ENCODE peak calls at places on chromosome 16, in four cellular contexts. P is GM12864, D is H7, Q is suprapubic skin. V is an unnamed sample.

GRCh38 chr16:27406729-27407128 is 4.8 kb downstream of the IL21R start:
- DNase-seq in P (no peak), D (no peak), Q (no peak), V (no peak)

GRCh38 chr16:14668556-14669223 is 25.4 kb downstream of the PLA2G10 start:
- DNase-seq in P (no peak), D (no peak), Q (no peak), V (no peak)

GRCh38 chr16:380837-381787 is 666 bp downstream of the PGAP6 start:
- DNase-seq in P (no peak), D (peak), Q (no peak), V (no peak)

GRCh38 chr16:30609002-30609927 is 924 bp downstream of the ZNF689 start:
- DNase-seq in P (no peak), D (peak), Q (no peak), V (no peak)

GRCh38 chr16:14549789-14550153 is 80.3 kb downstream of the PARN start:
- DNase-seq in P (no peak), D (no peak), Q (no peak), V (no peak)

GRCh38 chr16:85304337-85304736 is 192.1 kb upstream of the CIBAR2 start:
- DNase-seq in P (no peak), D (no peak), Q (no peak), V (no peak)

GRCh38 chr16:58519707-58520106 is 4.4 kb downstream of the SETD6 start:
- DNase-seq in P (no peak), D (no peak), Q (no peak), V (no peak)

GRCh38 chr16:75080205-75081029 is 36.2 kb downstream of the LDHD start:
- DNase-seq in P (no peak), D (no peak), Q (no peak), V (no peak)

GRCh38 chr16:28042856-28043255 is 20.7 kb downstream of the GSG1L start:
- DNase-seq in P (no peak), D (no peak), Q (no peak), V (no peak)

GRCh38 chr16:24906199-24906808 is 60.5 kb downstream of the SLC5A11 start:
- DNase-seq in P (no peak), D (no peak), Q (no peak), V (no peak)

GRCh38 chr16:668519-669171 is 713 bp downstream of the RHOT2 start:
- DNase-seq in P (no peak), D (peak), Q (no peak), V (no peak)

GRCh38 chr16:75402821-75403475 is 30.4 kb downstream of the CFDP1 start:
- DNase-seq in P (no peak), D (peak), Q (no peak), V (no peak)

GRCh38 chr16:130533-131173 is 7.8 kb downstream of the NPRL3 start:
- DNase-seq in P (no peak), D (no peak), Q (no peak), V (no peak)

GRCh38 chr16:17211797-17212196 is 259.0 kb downstream of the XYLT1 start:
- DNase-seq in P (no peak), D (peak), Q (no peak), V (no peak)

GRCh38 chr16:85646358-85646907 is 33.3 kb downstream of the GSE1 start:
- DNase-seq in P (no peak), D (no peak), Q (no peak), V (no peak)

GRCh38 chr16:63983401-63983800 is 1138.5 kb downstream of the CDH11 start:
- DNase-seq in P (no peak), D (peak), Q (no peak), V (no peak)

GRCh38 chr16:84925092-84925772 is 86.1 kb downstream of the ZDHHC7 start:
- DNase-seq in P (peak), D (peak), Q (no peak), V (no peak)

GRCh38 chr16:8963010-8963824 is 489 bp downstream of the USP7 start:
- DNase-seq in P (no peak), D (peak), Q (no peak), V (no peak)

GRCh38 chr16:77569406-77569805 is 134.6 kb upstream of the ADAMTS18 start:
- DNase-seq in P (no peak), D (no peak), Q (no peak), V (no peak)

GRCh38 chr16:85210423-85211169 is 98.3 kb upstream of the CIBAR2 start:
- DNase-seq in P (no peak), D (no peak), Q (no peak), V (no peak)

GRCh38 chr16:56889206-56889605 is 24.2 kb downstream of the SLC12A3 start:
- DNase-seq in P (no peak), D (no peak), Q (no peak), V (no peak)

GRCh38 chr16:714558-715447 is at the start of gene METRN:
- DNase-seq in P (no peak), D (peak), Q (peak), V (no peak)

GRCh38 chr16:12171206-12171605 is 194.7 kb downstream of the SNX29 start:
- DNase-seq in P (no peak), D (no peak), Q (no peak), V (no peak)

GRCh38 chr16:57260294-57260929 is 15.4 kb downstream of the ARL2BP start:
- DNase-seq in P (no peak), D (peak), Q (peak), V (no peak)

GRCh38 chr16:20348365-20349185 is 3.9 kb downstream of the UMOD start:
- DNase-seq in P (no peak), D (peak), Q (no peak), V (no peak)

GRCh38 chr16:70157105-70157476 is 16.5 kb upstream of the CLEC18C start:
- DNase-seq in P (no peak), D (peak), Q (no peak), V (no peak)

GRCh38 chr16:66603537-66604375 is 748 bp upstream of the CMTM3 start:
- DNase-seq in P (no peak), D (peak), Q (no peak), V (no peak)

GRCh38 chr16:26816885-26817571 is 249.7 kb upstream of the C16orf82 start:
- DNase-seq in P (no peak), D (no peak), Q (no peak), V (no peak)

GRCh38 chr16:69417537-69418199 is 6.8 kb upstream of the CYB5B start:
- DNase-seq in P (no peak), D (peak), Q (no peak), V (no peak)

GRCh38 chr16:21100447-21100846 is 50.2 kb downstream of the DNAH3 start:
- DNase-seq in P (no peak), D (no peak), Q (no peak), V (no peak)

GRCh38 chr16:85833540-85833914 is 34.0 kb downstream of the COX4I1 start:
- DNase-seq in P (no peak), D (peak), Q (no peak), V (no peak)

GRCh38 chr16:87314990-87315420 is 2.2 kb downstream of the C16orf95 start:
- DNase-seq in P (no peak), D (no peak), Q (no peak), V (no peak)

GRCh38 chr16:72811867-72812266 is 236.1 kb downstream of the ZFHX3 start:
- DNase-seq in P (no peak), D (no peak), Q (no peak), V (no peak)

GRCh38 chr16:15607700-15608396 is 35.1 kb downstream of the MARF1 start:
- DNase-seq in P (no peak), D (no peak), Q (no peak), V (no peak)

GRCh38 chr16:16036359-16036792 is 87.0 kb downstream of the ABCC1 start:
- DNase-seq in P (no peak), D (no peak), Q (no peak), V (no peak)

GRCh38 chr16:84806256-84806889 is 13.4 kb upstream of the CRISPLD2 start:
- DNase-seq in P (no peak), D (peak), Q (no peak), V (no peak)

GRCh38 chr16:6160871-6161270 is 1063.3 kb upstream of the EEF2KMT start:
- DNase-seq in P (no peak), D (no peak), Q (no peak), V (no peak)

GRCh38 chr16:86761117-86761971 is 183.0 kb downstream of the FOXL1 start:
- DNase-seq in P (no peak), D (peak), Q (no peak), V (no peak)

GRCh38 chr16:4613636-4614570 is 785 bp downstream of the UBALD1 start:
- DNase-seq in P (no peak), D (peak), Q (no peak), V (no peak)

GRCh38 chr16:4612474-4612931 is 2.2 kb downstream of the UBALD1 start:
- DNase-seq in P (no peak), D (peak), Q (no peak), V (no peak)

GRCh38 chr16:4611337-4612023 is 3.2 kb downstream of the UBALD1 start:
- DNase-seq in P (no peak), D (peak), Q (no peak), V (no peak)

GRCh38 chr16:4614571-4615388 is at the start of gene UBALD1:
- DNase-seq in P (peak), D (peak), Q (peak), V (peak)

DNA sequence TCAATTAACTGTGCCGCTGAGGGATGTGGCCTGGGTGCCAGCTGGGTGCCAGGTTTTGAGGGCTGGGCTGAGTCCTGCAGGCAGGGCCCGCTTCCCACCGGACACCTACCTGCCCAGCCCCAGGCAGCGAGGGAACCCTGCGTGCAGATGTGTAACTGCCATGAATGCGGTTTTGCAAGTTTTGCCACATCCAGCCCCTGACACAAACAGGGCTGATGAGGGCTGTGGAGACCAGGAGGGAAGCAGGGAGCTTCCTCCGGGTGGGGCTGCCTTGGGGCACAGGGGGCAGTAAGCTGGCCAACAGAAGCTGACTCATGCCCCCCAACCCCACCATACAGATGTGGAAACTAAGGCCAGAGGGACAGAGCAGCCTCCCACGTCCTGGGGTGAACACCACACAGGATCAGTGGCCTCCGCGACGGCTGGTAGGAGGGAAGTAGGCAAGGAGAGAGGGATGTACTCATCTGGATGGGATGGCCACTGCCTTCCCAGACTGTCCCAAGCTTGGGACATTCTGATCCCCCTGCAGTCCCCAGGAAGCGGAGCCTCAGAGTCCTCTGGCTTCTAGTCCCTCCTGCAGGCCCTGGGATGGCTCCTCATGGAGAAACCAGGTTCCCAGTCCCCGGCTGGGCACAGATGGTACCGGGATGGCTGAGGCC is 1.6 kb downstream of the UBALD1 start:
- DNase-seq in P (no peak), D (peak), Q (no peak), V (no peak)
- H3K4me3 ChIP-seq in P (peak), D (peak), Q (peak), V (peak)

GRCh38 chr16:89506113-89506504 is 2.1 kb upstream of the SPG7 start:
- DNase-seq in P (no peak), D (no peak), Q (no peak), V (no peak)
- H3K4me3 ChIP-seq in P (peak), D (no peak), Q (no peak), V (no peak)

DNA sequence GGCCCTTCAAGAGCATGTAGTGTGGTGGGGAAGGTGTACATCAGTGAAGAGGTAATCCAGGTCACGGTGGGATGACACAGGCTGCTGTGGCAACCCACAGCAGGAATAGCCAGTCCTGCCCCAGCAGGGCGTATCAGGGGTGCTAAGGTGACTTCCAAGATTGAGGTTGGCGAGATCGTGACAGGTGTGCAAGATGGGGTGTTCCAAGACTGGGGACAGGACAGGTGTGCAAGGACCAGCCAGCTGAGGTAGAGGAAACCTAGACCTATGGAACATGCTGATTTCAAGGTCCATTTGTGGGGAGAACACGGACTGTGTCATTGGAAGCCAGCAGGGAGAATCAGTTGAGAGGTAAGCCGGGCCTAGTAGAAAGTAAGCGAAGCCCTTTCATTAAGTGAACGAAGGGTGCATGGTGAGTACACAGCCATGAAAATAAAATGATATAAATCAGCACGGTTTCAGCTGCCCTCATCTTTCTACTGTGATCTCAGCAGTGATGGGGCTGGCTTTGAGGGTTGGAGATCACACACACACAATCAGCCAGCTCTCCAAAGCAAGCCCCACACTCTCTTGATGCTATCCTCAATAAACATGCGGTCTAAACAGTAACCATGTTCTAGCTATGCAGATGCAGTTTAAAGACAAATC is 497.0 kb downstream of the WWOX start:
- DNase-seq in P (no peak), D (no peak), Q (no peak), V (no peak)
- H3K4me3 ChIP-seq in P (no peak), D (no peak), Q (no peak), V (no peak)

GRCh38 chr16:83705856-83706255 is 101.9 kb upstream of the HSBP1 start:
- DNase-seq in P (no peak), D (no peak), Q (peak), V (no peak)
- H3K4me3 ChIP-seq in P (no peak), D (no peak), Q (no peak), V (no peak)

DNA sequence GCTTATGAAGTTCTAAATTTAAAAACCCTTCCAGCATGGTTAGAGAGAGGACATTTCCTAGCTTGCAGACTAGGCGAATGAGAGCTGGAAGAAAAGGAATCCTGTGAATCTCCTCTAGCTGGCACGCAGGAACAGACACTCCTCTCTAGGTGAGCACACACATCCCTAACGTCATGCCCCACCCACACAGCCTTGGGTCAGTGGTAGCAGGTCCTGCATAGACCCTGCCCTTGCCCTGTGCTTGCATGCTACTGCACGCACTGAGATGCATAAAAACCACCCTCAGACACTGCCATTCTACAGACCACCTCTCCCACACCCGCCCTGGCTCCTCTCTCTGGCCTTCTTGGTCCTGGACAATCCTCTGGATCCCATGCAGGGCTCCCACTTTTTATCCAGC is 23.5 kb downstream of the CES1 start:
- DNase-seq in P (no peak), D (peak), Q (peak), V (no peak)
- H3K4me3 ChIP-seq in P (no peak), D (no peak), Q (no peak), V (no peak)

DNA sequence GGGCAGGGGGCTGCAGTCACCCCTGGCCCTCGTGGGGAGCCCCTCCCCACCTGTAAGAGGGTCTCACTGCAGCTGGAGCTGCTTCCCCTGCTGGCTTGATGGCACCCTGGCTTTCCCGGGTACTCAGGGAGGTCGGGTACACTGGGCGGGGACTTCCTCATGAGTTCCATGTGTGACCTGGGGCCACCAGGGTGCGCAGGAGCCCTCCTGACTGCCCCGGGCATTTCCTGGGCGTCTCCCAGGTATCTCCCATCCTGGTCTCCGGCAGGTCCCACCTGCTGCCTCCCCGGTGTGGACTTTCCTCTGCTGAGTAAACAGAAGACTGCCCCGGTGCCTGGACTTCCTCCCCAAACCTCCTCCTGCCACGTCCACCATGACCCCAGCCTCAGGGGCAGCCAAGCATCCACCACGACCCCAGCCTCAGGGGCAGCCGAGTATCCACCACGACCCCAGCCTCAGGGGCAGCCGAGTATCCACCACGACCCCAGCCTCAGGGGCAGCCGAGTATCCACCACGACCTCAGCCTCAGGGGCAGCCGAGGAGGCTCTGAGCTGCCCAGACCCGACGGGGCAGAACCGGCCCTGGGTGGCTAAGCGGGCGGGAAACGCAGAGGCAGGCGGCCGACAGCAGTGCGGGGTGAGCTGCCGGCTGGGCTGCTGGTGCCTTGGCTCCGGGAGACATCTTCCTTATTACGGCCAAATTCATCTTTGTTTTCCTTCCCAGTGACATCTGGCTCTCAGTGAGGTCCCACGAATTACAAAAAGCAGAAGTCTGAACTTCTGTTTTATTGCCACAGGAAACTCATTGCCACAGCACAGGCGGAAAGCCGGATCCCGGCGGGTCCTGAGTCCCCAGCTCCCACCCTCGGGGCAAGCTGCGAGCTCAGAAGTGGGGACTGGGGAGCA is 40.7 kb downstream of the CBFA2T3 start:
- DNase-seq in P (no peak), D (peak), Q (no peak), V (no peak)
- H3K4me3 ChIP-seq in P (no peak), D (no peak), Q (no peak), V (no peak)

DNA sequence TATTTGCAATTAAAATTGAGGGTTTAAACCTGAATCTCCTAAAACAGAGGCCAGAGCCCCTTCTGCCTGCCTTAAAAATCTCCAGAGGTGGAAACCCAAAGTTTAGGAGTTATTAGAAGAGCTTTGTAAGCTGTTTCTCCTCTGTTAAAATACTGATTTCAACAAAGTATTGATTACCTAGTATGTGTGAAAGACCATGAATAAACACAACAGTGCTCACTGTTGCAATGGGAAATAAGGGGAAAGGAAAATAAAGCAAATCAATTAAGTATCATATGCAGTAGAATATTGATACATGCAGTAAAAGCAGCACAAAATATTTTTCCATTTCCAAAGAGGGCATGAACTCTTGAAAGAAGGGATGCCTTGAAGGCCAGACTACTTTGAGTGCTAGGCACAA is 14.7 kb downstream of the CDR2 start:
- DNase-seq in P (no peak), D (no peak), Q (no peak), V (no peak)
- H3K4me3 ChIP-seq in P (no peak), D (no peak), Q (no peak), V (no peak)

DNA sequence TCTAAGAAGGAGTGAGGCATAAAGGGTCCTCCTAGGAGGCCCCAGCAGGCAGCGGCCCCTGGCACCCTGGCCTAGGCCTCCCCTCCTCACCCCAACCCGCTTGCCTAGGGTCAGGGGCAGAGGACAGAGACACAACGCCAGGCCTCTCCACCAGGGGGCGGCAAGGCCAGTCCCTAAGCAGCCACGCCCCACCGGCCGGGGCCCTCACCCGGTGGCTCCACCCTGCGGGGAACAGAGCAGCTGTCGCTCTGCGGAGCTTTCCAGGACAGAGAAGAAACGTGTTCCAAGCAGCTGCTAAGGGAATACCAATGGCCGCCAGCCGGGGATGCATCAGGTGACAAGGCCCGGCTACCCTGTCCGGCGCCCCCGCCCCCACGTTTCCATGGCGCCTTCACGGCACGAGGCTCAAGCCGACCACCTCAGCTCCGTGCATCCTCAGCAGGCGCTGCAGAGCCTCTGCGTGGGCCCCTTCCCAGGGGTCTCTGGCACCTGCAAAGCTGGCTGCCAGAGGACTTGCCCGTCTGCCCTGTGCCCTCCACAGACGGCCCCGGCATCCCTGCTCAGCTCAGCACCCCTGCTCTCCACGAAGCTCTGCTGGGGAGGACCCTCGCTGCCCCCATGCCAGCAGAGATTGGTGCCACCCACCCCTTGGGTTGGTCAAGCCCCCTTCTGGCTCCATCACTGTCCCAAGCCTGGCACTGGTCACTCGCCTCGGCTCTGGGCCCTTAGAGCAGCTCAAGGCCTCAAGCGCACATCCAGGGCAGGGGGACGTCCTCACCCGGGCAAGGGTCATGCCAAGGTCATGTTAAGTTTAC is 5.6 kb downstream of the ZNF598 start:
- DNase-seq in P (no peak), D (peak), Q (peak), V (peak)
- H3K4me3 ChIP-seq in P (no peak), D (no peak), Q (peak), V (no peak)